ENCODE peak calls at places on chromosome 17, in ten cellular contexts. N is prostate gland, A is osteoblast, E is choroid plexus epithelial cell, K is fibroblast of pulmonary artery, J is tibial artery, V is foreskin fibroblast, M is GM06990, R is pancreas, P is thoracic aorta. B is an unnamed sample.

GRCh38 chr17:46842835-46843234 is 8.5 kb upstream of the WNT9B start:
- DNase-seq in N (no peak), A (peak), E (no peak), K (no peak), J (no peak), V (no peak), M (no peak), R (no peak), P (no peak), B (no peak)

GRCh38 chr17:65371702-65372101 is 189.7 kb downstream of the AXIN2 start:
- DNase-seq in N (peak), A (no peak), E (no peak), K (no peak), J (no peak), V (no peak), M (no peak), R (no peak), P (no peak), B (no peak)

GRCh38 chr17:48457080-48457836 is 27.2 kb upstream of the SKAP1 start:
- DNase-seq in N (peak), A (no peak), E (peak), K (peak), J (no peak), V (peak), M (peak), R (peak), P (no peak), B (no peak)

GRCh38 chr17:78000351-78000750 is 41.8 kb downstream of the TNRC6C start:
- DNase-seq in N (no peak), A (no peak), E (peak), K (peak), J (no peak), V (peak), M (no peak), R (no peak), P (no peak), B (no peak)

GRCh38 chr17:68489919-68490318 is 22.3 kb upstream of the PRKAR1A start:
- DNase-seq in N (no peak), A (peak), E (no peak), K (peak), J (no peak), V (peak), M (no peak), R (no peak), P (no peak), B (no peak)

GRCh38 chr17:30526401-30526800 is 49.2 kb downstream of the GOSR1 start:
- DNase-seq in N (no peak), A (no peak), E (no peak), K (no peak), J (no peak), V (no peak), M (no peak), R (no peak), P (no peak), B (no peak)

GRCh38 chr17:47741109-47741792 is 8.2 kb downstream of the TBX21 start:
- DNase-seq in N (no peak), A (peak), E (no peak), K (no peak), J (no peak), V (no peak), M (no peak), R (no peak), P (no peak), B (no peak)

GRCh38 chr17:48910370-48910769 is 2.2 kb downstream of the UBE2Z start:
- DNase-seq in N (no peak), A (no peak), E (no peak), K (no peak), J (no peak), V (no peak), M (no peak), R (no peak), P (no peak), B (no peak)

GRCh38 chr17:65345261-65346060 is 208.3 kb downstream of the RGS9 start:
- DNase-seq in N (no peak), A (peak), E (peak), K (peak), J (no peak), V (no peak), M (no peak), R (no peak), P (no peak), B (peak)

GRCh38 chr17:81309140-81309858 is 14.2 kb upstream of the SLC38A10 start:
- DNase-seq in N (peak), A (peak), E (peak), K (peak), J (peak), V (peak), M (peak), R (peak), P (peak), B (no peak)

GRCh38 chr17:75011788-75012319 is 616 bp upstream of the MRPL58 start:
- DNase-seq in N (peak), A (peak), E (peak), K (peak), J (peak), V (peak), M (no peak), R (peak), P (no peak), B (no peak)

GRCh38 chr17:17236295-17237025 is 508 bp downstream of the FLCN start:
- DNase-seq in N (no peak), A (peak), E (peak), K (peak), J (no peak), V (peak), M (no peak), R (peak), P (no peak), B (no peak)

GRCh38 chr17:17682737-17683675 is 1.7 kb downstream of the RAI1 start:
- DNase-seq in N (peak), A (peak), E (peak), K (peak), J (peak), V (peak), M (peak), R (peak), P (no peak), B (peak)

GRCh38 chr17:9828296-9829059 is 2.8 kb downstream of the GLP2R start:
- DNase-seq in N (no peak), A (no peak), E (peak), K (no peak), J (no peak), V (no peak), M (no peak), R (no peak), P (no peak), B (no peak)

GRCh38 chr17:72417627-72418026 is 296.8 kb downstream of the SOX9 start:
- DNase-seq in N (no peak), A (no peak), E (no peak), K (no peak), J (no peak), V (no peak), M (no peak), R (no peak), P (no peak), B (no peak)

GRCh38 chr17:83053779-83054451 is 25.5 kb upstream of the METRNL start:
- DNase-seq in N (no peak), A (peak), E (no peak), K (no peak), J (peak), V (no peak), M (no peak), R (peak), P (no peak), B (no peak)

GRCh38 chr17:58344791-58345157 is 7.2 kb downstream of the SUPT4H1 start:
- DNase-seq in N (no peak), A (no peak), E (no peak), K (no peak), J (no peak), V (no peak), M (no peak), R (no peak), P (no peak), B (no peak)

GRCh38 chr17:79045830-79046500 is 22.0 kb downstream of the C1QTNF1 start:
- DNase-seq in N (peak), A (peak), E (peak), K (peak), J (peak), V (peak), M (peak), R (no peak), P (no peak), B (no peak)

GRCh38 chr17:75695830-75696271 is 25.4 kb upstream of the ITGB4 start:
- DNase-seq in N (peak), A (no peak), E (no peak), K (no peak), J (no peak), V (peak), M (no peak), R (no peak), P (no peak), B (no peak)

GRCh38 chr17:7818026-7818425 is 16.0 kb upstream of the KDM6B start:
- DNase-seq in N (no peak), A (no peak), E (no peak), K (no peak), J (no peak), V (no peak), M (no peak), R (no peak), P (no peak), B (no peak)

GRCh38 chr17:80456465-80457235 is 19.8 kb downstream of the NPTX1 start:
- DNase-seq in N (no peak), A (no peak), E (no peak), K (peak), J (no peak), V (peak), M (no peak), R (no peak), P (no peak), B (no peak)

GRCh38 chr17:40091691-40092397 is 8.5 kb downstream of the NR1D1 start:
- DNase-seq in N (no peak), A (peak), E (no peak), K (no peak), J (peak), V (no peak), M (no peak), R (no peak), P (no peak), B (no peak)

GRCh38 chr17:44059101-44059892 is 7.2 kb downstream of the LSM12 start:
- DNase-seq in N (no peak), A (no peak), E (no peak), K (no peak), J (no peak), V (no peak), M (no peak), R (no peak), P (no peak), B (no peak)

GRCh38 chr17:80415626-80416042 is 667 bp downstream of the ENDOV start:
- DNase-seq in N (no peak), A (no peak), E (peak), K (no peak), J (no peak), V (no peak), M (no peak), R (no peak), P (no peak), B (no peak)

GRCh38 chr17:81348097-81349055 is 46.9 kb upstream of the BAHCC1 start:
- DNase-seq in N (no peak), A (no peak), E (no peak), K (no peak), J (no peak), V (no peak), M (no peak), R (peak), P (no peak), B (no peak)

GRCh38 chr17:44444735-44445105 is 55.3 kb upstream of the ITGA2B start:
- DNase-seq in N (no peak), A (peak), E (peak), K (peak), J (no peak), V (peak), M (no peak), R (no peak), P (no peak), B (no peak)

GRCh38 chr17:20156196-20157077 is 147.3 kb downstream of the SPECC1 start:
- DNase-seq in N (peak), A (peak), E (peak), K (peak), J (no peak), V (peak), M (peak), R (no peak), P (no peak), B (no peak)

GRCh38 chr17:17152385-17152784 is 53.7 kb downstream of the PLD6 start:
- DNase-seq in N (no peak), A (peak), E (no peak), K (no peak), J (peak), V (no peak), M (no peak), R (no peak), P (no peak), B (no peak)

GRCh38 chr17:61247438-61247837 is 152.2 kb upstream of the TBX2 start:
- DNase-seq in N (no peak), A (peak), E (peak), K (peak), J (no peak), V (peak), M (no peak), R (no peak), P (no peak), B (peak)

GRCh38 chr17:75404223-75404738 is 1.2 kb downstream of the GRB2 start:
- DNase-seq in N (peak), A (peak), E (peak), K (peak), J (peak), V (peak), M (peak), R (peak), P (no peak), B (no peak)

GRCh38 chr17:44623070-44623725 is 33.1 kb upstream of the MEIOC start:
- DNase-seq in N (no peak), A (no peak), E (no peak), K (no peak), J (no peak), V (no peak), M (no peak), R (no peak), P (no peak), B (peak)

GRCh38 chr17:45129426-45129939 is 2.8 kb downstream of the PLCD3 start:
- DNase-seq in N (no peak), A (peak), E (no peak), K (no peak), J (no peak), V (peak), M (no peak), R (no peak), P (no peak), B (no peak)

GRCh38 chr17:74635418-74635817 is 11.9 kb upstream of the CD300E start:
- DNase-seq in N (no peak), A (no peak), E (no peak), K (no peak), J (no peak), V (no peak), M (no peak), R (no peak), P (no peak), B (no peak)

GRCh38 chr17:4053596-4053995 is 89.2 kb downstream of the ZZEF1 start:
- DNase-seq in N (no peak), A (no peak), E (no peak), K (no peak), J (no peak), V (no peak), M (no peak), R (no peak), P (no peak), B (no peak)

GRCh38 chr17:4048218-4048617 is 84.0 kb upstream of the ATP2A3 start:
- DNase-seq in N (no peak), A (no peak), E (no peak), K (no peak), J (no peak), V (no peak), M (no peak), R (no peak), P (no peak), B (no peak)

GRCh38 chr17:4054446-4054845 is 88.4 kb downstream of the ZZEF1 start:
- DNase-seq in N (no peak), A (no peak), E (no peak), K (no peak), J (no peak), V (no peak), M (no peak), R (no peak), P (no peak), B (no peak)

GRCh38 chr17:4045477-4045876 is 81.2 kb upstream of the ATP2A3 start:
- DNase-seq in N (no peak), A (no peak), E (no peak), K (no peak), J (no peak), V (no peak), M (no peak), R (no peak), P (no peak), B (no peak)

GRCh38 chr17:4049546-4049945 is 85.3 kb upstream of the ATP2A3 start:
- DNase-seq in N (no peak), A (no peak), E (peak), K (peak), J (no peak), V (no peak), M (no peak), R (no peak), P (no peak), B (no peak)
- H3K4me3 ChIP-seq in N (no peak), A (no peak), E (no peak), K (no peak), J (no peak), V (no peak), M (no peak), R (no peak), P (no peak), B (no peak)

GRCh38 chr17:14211778-14212177 is 24.9 kb downstream of the CDRT15 start:
- DNase-seq in N (no peak), A (peak), E (peak), K (peak), J (no peak), V (peak), M (no peak), R (no peak), P (no peak), B (no peak)
- TF ChIP-seq CTCF in N (no peak), A (peak), E (peak), K (peak), J (no peak), V (peak), M (peak), R (no peak), P (no peak), B (peak)

GRCh38 chr17:2222301-2222700 is 81.3 kb downstream of the SMG6 start:
- DNase-seq in N (no peak), A (peak), E (peak), K (no peak), J (no peak), V (no peak), M (no peak), R (no peak), P (no peak), B (no peak)
- H3K4me3 ChIP-seq in N (no peak), A (no peak), E (no peak), K (no peak), J (no peak), V (no peak), M (no peak), R (no peak), P (no peak), B (no peak)

DNA sequence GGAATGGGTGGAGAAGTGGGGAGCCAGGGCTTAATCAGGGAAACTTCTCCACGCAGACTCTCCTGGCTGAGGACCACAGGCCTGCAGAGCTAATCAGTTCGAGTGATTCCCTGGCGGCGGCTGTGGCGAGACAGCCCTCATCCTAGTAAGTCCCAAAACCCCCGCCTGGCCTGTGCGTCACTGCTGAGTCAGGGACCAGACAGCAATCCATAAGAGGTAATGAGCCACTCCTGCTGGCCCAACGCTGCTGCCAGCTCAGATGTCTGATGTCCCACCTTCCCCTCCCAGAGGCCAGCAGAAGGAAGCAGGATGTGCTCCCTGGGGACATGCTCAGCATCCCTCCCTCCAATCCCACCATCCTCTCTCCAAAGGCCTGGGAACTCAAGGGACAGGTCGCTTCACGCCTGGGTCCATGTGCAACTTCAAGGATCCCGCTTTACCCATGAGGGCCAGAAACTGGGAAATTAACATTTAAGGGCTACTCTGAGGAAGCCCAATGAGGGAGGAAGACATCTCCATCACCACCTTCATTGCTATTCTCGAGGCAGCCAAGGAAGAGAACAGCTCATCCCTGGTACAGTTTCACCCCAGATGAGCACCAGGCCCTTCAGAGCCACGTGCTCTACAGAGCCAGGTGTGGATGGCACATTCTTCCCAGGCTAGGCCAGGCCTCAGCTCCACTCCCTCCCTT is 7.9 kb downstream of the ACLY start:
- DNase-seq in N (no peak), A (peak), E (peak), K (peak), J (no peak), V (peak), M (no peak), R (no peak), P (no peak), B (peak)
- TF ChIP-seq CTCF in N (no peak), A (no peak), E (no peak), K (no peak), J (no peak), V (no peak), M (no peak), R (no peak), P (no peak), B (no peak)